ENCODE peak calls at places on chromosome 18, in six cellular contexts. F is NCI-H446 treated with DMSO at 0.1 percent for 48 hours, R is iPS-NIHi11, H is GM20000, M is astrocyte of the hippocampus, U is NCI-H1436. W is an unnamed sample.

GRCh38 chr18:58061349-58061748 is 17.3 kb downstream of the NEDD4L start:
- DNase-seq in F (no peak), R (no peak), H (no peak), M (no peak), U (no peak), W (no peak)

GRCh38 chr18:44039216-44039615 is 641.5 kb upstream of the SETBP1 start:
- DNase-seq in F (no peak), R (no peak), H (no peak), M (no peak), U (no peak), W (no peak)

GRCh38 chr18:23341383-23341782 is 111.7 kb upstream of the RIOK3 start:
- DNase-seq in F (no peak), R (no peak), H (no peak), M (peak), U (no peak), W (peak)

GRCh38 chr18:44792456-44793080 is 111.9 kb downstream of the SETBP1 start:
- DNase-seq in F (no peak), R (no peak), H (no peak), M (peak), U (no peak), W (no peak)

GRCh38 chr18:46333371-46334199 is 229.4 kb downstream of the HAUS1 start:
- DNase-seq in F (peak), R (peak), H (peak), M (peak), U (peak), W (peak)

GRCh38 chr18:35324926-35325655 is 19.1 kb downstream of the ZNF24 start:
- DNase-seq in F (no peak), R (peak), H (no peak), M (no peak), U (no peak), W (no peak)

GRCh38 chr18:48153641-48154481 is 223.4 kb upstream of the SMAD2 start:
- DNase-seq in F (no peak), R (no peak), H (no peak), M (peak), U (no peak), W (no peak)

GRCh38 chr18:23495723-23496440 is 7.4 kb upstream of the RMC1 start:
- DNase-seq in F (no peak), R (no peak), H (no peak), M (no peak), U (peak), W (no peak)

GRCh38 chr18:75072672-75073371 is 136.1 kb downstream of the PTGR3 start:
- DNase-seq in F (no peak), R (no peak), H (no peak), M (no peak), U (no peak), W (no peak)

GRCh38 chr18:76167440-76167839 is 327.6 kb downstream of the ZNF516 start:
- DNase-seq in F (no peak), R (no peak), H (no peak), M (no peak), U (no peak), W (no peak)

GRCh38 chr18:3585656-3586509 is 135.9 kb downstream of the TGIF1 start:
- DNase-seq in F (peak), R (peak), H (peak), M (peak), U (peak), W (peak)

GRCh38 chr18:32468147-32468845 is 2.4 kb downstream of the GAREM1 start:
- DNase-seq in F (no peak), R (no peak), H (no peak), M (no peak), U (no peak), W (no peak)

GRCh38 chr18:21052385-21052784 is 59.2 kb downstream of the ROCK1 start:
- DNase-seq in F (no peak), R (no peak), H (no peak), M (no peak), U (no peak), W (no peak)

GRCh38 chr18:44714376-44714775 is 33.7 kb downstream of the SETBP1 start:
- DNase-seq in F (no peak), R (no peak), H (no peak), M (no peak), U (no peak), W (no peak)

GRCh38 chr18:29969876-29970275 is 1072.7 kb downstream of the DSC3 start:
- DNase-seq in F (no peak), R (no peak), H (no peak), M (no peak), U (no peak), W (no peak)

GRCh38 chr18:64332851-64333250 is 184.0 kb upstream of the LINC00305 start:
- DNase-seq in F (no peak), R (no peak), H (no peak), M (no peak), U (peak), W (no peak)

GRCh38 chr18:49251451-49251850 is 209.0 kb downstream of the DYM start:
- DNase-seq in F (no peak), R (no peak), H (no peak), M (no peak), U (no peak), W (no peak)

GRCh38 chr18:50373531-50373930 is 1.3 kb upstream of the SKA1 start:
- DNase-seq in F (no peak), R (no peak), H (no peak), M (no peak), U (no peak), W (no peak)

GRCh38 chr18:80086281-80086680 is 22.8 kb upstream of the ADNP2 start:
- DNase-seq in F (no peak), R (no peak), H (no peak), M (no peak), U (no peak), W (no peak)

GRCh38 chr18:47558110-47558750 is 306.8 kb upstream of the SKOR2 start:
- DNase-seq in F (no peak), R (no peak), H (no peak), M (no peak), U (peak), W (no peak)

GRCh38 chr18:56168049-56168781 is 470.2 kb downstream of the TXNL1 start:
- DNase-seq in F (no peak), R (peak), H (no peak), M (peak), U (no peak), W (no peak)

GRCh38 chr18:22813648-22814328 is 119.3 kb upstream of the RBBP8 start:
- DNase-seq in F (no peak), R (peak), H (peak), M (peak), U (peak), W (no peak)

GRCh38 chr18:710418-711300 is 1.8 kb downstream of the ENOSF1 start:
- DNase-seq in F (no peak), R (no peak), H (no peak), M (no peak), U (no peak), W (no peak)

GRCh38 chr18:70261141-70261788 is 27.6 kb upstream of the SOCS6 start:
- DNase-seq in F (no peak), R (no peak), H (no peak), M (peak), U (no peak), W (no peak)

GRCh38 chr18:69708844-69709243 is 238.8 kb downstream of the CD226 start:
- DNase-seq in F (no peak), R (no peak), H (no peak), M (no peak), U (no peak), W (no peak)

GRCh38 chr18:48942554-48943261 is 8.1 kb downstream of the SMAD7 start:
- DNase-seq in F (no peak), R (no peak), H (no peak), M (peak), U (no peak), W (no peak)

GRCh38 chr18:69674292-69674877 is 273.3 kb downstream of the CD226 start:
- DNase-seq in F (no peak), R (no peak), H (no peak), M (no peak), U (no peak), W (no peak)

GRCh38 chr18:63175264-63175663 is 144.3 kb downstream of the BCL2 start:
- DNase-seq in F (no peak), R (no peak), H (no peak), M (no peak), U (no peak), W (no peak)

GRCh38 chr18:36499938-36500337 is 202.4 kb downstream of the FHOD3 start:
- DNase-seq in F (no peak), R (no peak), H (peak), M (peak), U (no peak), W (no peak)

GRCh38 chr18:61039251-61039650 is 294.0 kb upstream of the CDH20 start:
- DNase-seq in F (no peak), R (peak), H (no peak), M (no peak), U (no peak), W (no peak)

W was measured in activated T-cell treated with anti-CD3 and anti-CD28 coated beads, Interleukin-2, amount 50 U/mL, for 24 hours.